ENCODE peak calls at places on chromosome 7, in five cellular contexts. One of them, this sample, is unnamed.

GRCh38 chr7:48046458-48046857 is 11.1 kb downstream of the C7orf57 start:
- DNase-seq in PC-9: no peak
- DNase-seq in SK-N-SH: no peak
- DNase-seq in GM23338: peak; percentile 10
- DNase-seq in PC-3: no peak
- DNase-seq in this sample: no peak

GRCh38 chr7:33979807-33980355 is 74.5 kb downstream of the BMPER start:
- DNase-seq in PC-9: no peak
- DNase-seq in PC-3: peak; percentile 63
- DNase-seq in SK-N-SH: no peak
- DNase-seq in GM23338: no peak
- DNase-seq in this sample: peak; percentile 94

GRCh38 chr7:867406-868188 is 8.8 kb upstream of the GET4 start:
- DNase-seq in PC-9: peak; percentile 74
- DNase-seq in PC-3: no peak
- DNase-seq in SK-N-SH: no peak
- DNase-seq in GM23338: no peak
- DNase-seq in this sample: peak; percentile 90

GRCh38 chr7:139777304-139777890 is 401 bp downstream of the HIPK2 start:
- DNase-seq in PC-9: peak; percentile 9
- DNase-seq in PC-3: peak; percentile 18
- DNase-seq in SK-N-SH: peak; percentile 89
- DNase-seq in GM23338: peak; percentile 47
- DNase-seq in this sample: no peak

GRCh38 chr7:78198756-78199155 is 400.2 kb downstream of the PHTF2 start:
- DNase-seq in GM23338: no peak
- DNase-seq in PC-3: no peak
- DNase-seq in SK-N-SH: no peak
- DNase-seq in PC-9: no peak
- DNase-seq in this sample: peak; percentile 34

GRCh38 chr7:8499128-8499527 is 65.7 kb downstream of the NXPH1 start:
- DNase-seq in SK-N-SH: no peak
- DNase-seq in PC-3: no peak
- DNase-seq in GM23338: no peak
- DNase-seq in PC-9: no peak
- DNase-seq in this sample: no peak

GRCh38 chr7:47266131-47266706 is 315.7 kb downstream of the TNS3 start:
- DNase-seq in GM23338: peak; percentile 77
- DNase-seq in PC-3: peak; percentile 80
- DNase-seq in SK-N-SH: peak; percentile 83
- DNase-seq in PC-9: peak; percentile 73
- DNase-seq in this sample: peak; percentile 85

GRCh38 chr7:786472-787255 is 45.6 kb upstream of the SUN1 start:
- DNase-seq in SK-N-SH: peak; percentile 95
- DNase-seq in PC-9: peak; percentile 81
- DNase-seq in GM23338: peak; percentile 83
- DNase-seq in PC-3: peak; percentile 71
- DNase-seq in this sample: peak; percentile 34

GRCh38 chr7:95491634-95492314 is 6.0 kb downstream of the ASB4 start:
- DNase-seq in SK-N-SH: no peak
- DNase-seq in PC-3: peak; percentile 99
- DNase-seq in GM23338: peak; percentile 72
- DNase-seq in PC-9: peak; percentile 87
- DNase-seq in this sample: no peak

GRCh38 chr7:48938539-48938938 is 14.2 kb downstream of the CDC14C start:
- DNase-seq in PC-9: no peak
- DNase-seq in SK-N-SH: no peak
- DNase-seq in PC-3: peak; percentile 70
- DNase-seq in GM23338: no peak
- DNase-seq in this sample: peak; percentile 53

GRCh38 chr7:65722361-65722792 is 150.5 kb upstream of the VKORC1L1 start:
- DNase-seq in PC-3: peak; percentile 68
- DNase-seq in GM23338: peak; percentile 84
- DNase-seq in PC-9: peak; percentile 60
- DNase-seq in SK-N-SH: peak; percentile 62
- DNase-seq in this sample: peak; percentile 6

GRCh38 chr7:50656141-50656895 is 91.1 kb upstream of the DDC start:
- DNase-seq in PC-3: no peak
- DNase-seq in GM23338: no peak
- DNase-seq in PC-9: no peak
- DNase-seq in SK-N-SH: no peak
- DNase-seq in this sample: no peak

GRCh38 chr7:82263880-82264751 is 179.5 kb downstream of the CACNA2D1 start:
- DNase-seq in PC-9: no peak
- DNase-seq in GM23338: no peak
- DNase-seq in PC-3: no peak
- DNase-seq in SK-N-SH: peak; percentile 59
- DNase-seq in this sample: no peak

GRCh38 chr7:129670636-129671035 is 59.1 kb downstream of the NRF1 start:
- DNase-seq in PC-3: no peak
- DNase-seq in GM23338: no peak
- DNase-seq in PC-9: no peak
- DNase-seq in SK-N-SH: no peak
- DNase-seq in this sample: peak; percentile 31

GRCh38 chr7:103065666-103066065 is 8.9 kb downstream of the FBXL13 start:
- DNase-seq in SK-N-SH: peak; percentile 65
- DNase-seq in GM23338: peak; percentile 74
- DNase-seq in PC-3: peak; percentile 62
- DNase-seq in PC-9: peak; percentile 23
- DNase-seq in this sample: peak; percentile 31

GRCh38 chr7:44294325-44295069 is 30.9 kb downstream of the CAMK2B start:
- DNase-seq in SK-N-SH: peak; percentile 33
- DNase-seq in GM23338: no peak
- DNase-seq in PC-3: no peak
- DNase-seq in PC-9: no peak
- DNase-seq in this sample: no peak

GRCh38 chr7:1252543-1253090 is 19.9 kb downstream of the UNCX start:
- DNase-seq in GM23338: no peak
- DNase-seq in PC-3: no peak
- DNase-seq in SK-N-SH: no peak
- DNase-seq in PC-9: no peak
- DNase-seq in this sample: no peak

GRCh38 chr7:13980474-13980873 is 9.0 kb downstream of the ETV1 start:
- DNase-seq in SK-N-SH: no peak
- DNase-seq in GM23338: no peak
- DNase-seq in PC-9: no peak
- DNase-seq in PC-3: no peak
- DNase-seq in this sample: peak; percentile 18

GRCh38 chr7:5699951-5700384 is 81.5 kb downstream of the RNF216 start:
- DNase-seq in SK-N-SH: no peak
- DNase-seq in GM23338: peak; percentile 42
- DNase-seq in PC-3: no peak
- DNase-seq in PC-9: no peak
- DNase-seq in this sample: no peak

GRCh38 chr7:105677803-105678583 is 96.7 kb upstream of the EFCAB10 start:
- DNase-seq in SK-N-SH: no peak
- DNase-seq in GM23338: no peak
- DNase-seq in PC-9: no peak
- DNase-seq in PC-3: no peak
- DNase-seq in this sample: no peak

GRCh38 chr7:116018731-116019130 is 11.8 kb downstream of the TFEC start:
- DNase-seq in PC-9: no peak
- DNase-seq in SK-N-SH: no peak
- DNase-seq in PC-3: no peak
- DNase-seq in GM23338: no peak
- DNase-seq in this sample: no peak

GRCh38 chr7:98831641-98832221 is 38.1 kb downstream of the TMEM130 start:
- DNase-seq in GM23338: peak; percentile 82
- DNase-seq in SK-N-SH: peak; percentile 69
- DNase-seq in PC-3: peak; percentile 25
- DNase-seq in PC-9: peak; percentile 38
- DNase-seq in this sample: no peak

GRCh38 chr7:23235688-23236280 is 10.8 kb upstream of the GPNMB start:
- DNase-seq in SK-N-SH: no peak
- DNase-seq in PC-3: peak; percentile 90
- DNase-seq in GM23338: no peak
- DNase-seq in PC-9: peak; percentile 25
- DNase-seq in this sample: peak; percentile 13

DNA sequence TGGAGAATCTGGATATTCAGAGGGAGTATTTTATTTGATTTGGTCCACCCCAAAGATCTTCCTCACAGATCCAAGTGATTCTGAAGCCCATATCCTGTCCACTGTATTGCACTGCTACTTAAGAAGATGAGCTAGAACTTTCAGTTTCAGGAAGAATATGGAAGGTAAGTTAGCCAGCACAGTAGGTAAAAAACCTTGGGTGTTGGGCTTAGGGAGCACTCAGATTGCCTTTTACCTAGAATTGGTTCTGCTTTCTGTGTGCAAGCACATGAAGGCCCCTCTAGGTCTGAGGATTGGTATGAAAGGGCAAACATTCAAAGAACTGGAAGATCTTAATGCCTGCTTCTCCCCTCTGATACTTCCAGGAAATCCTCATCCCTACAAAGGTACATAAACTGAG is 146.7 kb upstream of the COL1A2 start:
- DNase-seq in SK-N-SH: no peak
- DNase-seq in GM23338: no peak
- DNase-seq in PC-3: no peak
- DNase-seq in PC-9: no peak
- DNase-seq in this sample: no peak
- H3K79me2 ChIP-seq in SK-N-SH: no peaks in the 10 kb centered on the region
- H3K79me2 ChIP-seq in GM23338: no peaks in the 10 kb centered on the region
- H3K79me2 ChIP-seq in PC-3: no peaks in the 10 kb centered on the region
- H3K79me2 ChIP-seq in PC-9: no peaks in the 10 kb centered on the region
- H3K79me2 ChIP-seq in this sample: no peaks in the 10 kb centered on the region

DNA sequence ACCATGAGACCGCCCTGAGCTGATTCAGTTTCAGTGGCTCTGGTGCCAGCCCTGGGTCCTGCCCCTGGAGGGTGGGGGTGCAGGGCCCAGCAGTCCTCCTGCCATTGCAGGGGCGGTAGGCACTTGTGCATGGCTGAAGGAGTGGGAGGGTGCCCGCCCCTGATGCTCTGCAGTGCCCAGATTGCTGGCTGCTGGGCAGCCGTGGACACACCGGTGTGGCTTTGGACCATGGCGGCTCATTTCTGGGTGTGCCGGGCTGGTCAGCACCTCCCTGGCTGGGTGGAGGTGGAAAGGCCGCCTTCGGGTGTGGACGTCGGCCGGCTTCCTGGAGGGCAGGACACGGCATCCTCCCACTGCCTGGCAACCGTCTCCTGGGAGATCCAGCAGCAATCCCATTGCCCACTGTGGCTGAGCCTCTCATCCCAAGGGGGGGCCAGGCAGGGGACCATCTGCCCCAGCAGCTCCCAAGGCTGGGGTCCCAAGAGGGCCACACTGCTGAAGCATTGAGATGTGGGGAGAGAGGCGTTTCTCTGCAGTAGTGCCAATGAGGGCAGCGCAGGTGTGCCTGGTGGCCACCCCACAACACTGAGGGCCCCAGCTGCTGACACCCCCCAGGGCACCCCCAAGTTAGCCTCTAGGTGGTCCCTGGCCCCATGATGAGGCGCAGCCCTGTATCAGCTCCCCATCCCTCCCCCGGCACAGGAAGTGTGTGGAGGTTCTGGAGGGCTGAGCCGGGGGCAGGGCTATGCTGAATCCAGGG is 12.9 kb downstream of the TTYH3 start:
- DNase-seq in PC-9: no peak
- DNase-seq in GM23338: no peak
- DNase-seq in PC-3: no peak
- DNase-seq in SK-N-SH: peak; percentile 74
- DNase-seq in this sample: no peak
- H3K79me2 ChIP-seq in PC-9: no peaks in the 10 kb centered on the region
- H3K79me2 ChIP-seq in GM23338: peaks cover 34% of the 10 kb centered on the region
- H3K79me2 ChIP-seq in PC-3: no peaks in the 10 kb centered on the region
- H3K79me2 ChIP-seq in SK-N-SH: peaks cover 87% of the 10 kb centered on the region
- H3K79me2 ChIP-seq in this sample: peaks cover 22% of the 10 kb centered on the region

GRCh38 chr7:36203081-36203775 is 50.2 kb downstream of the EEPD1 start:
- DNase-seq in PC-9: no peak
- DNase-seq in GM23338: no peak
- DNase-seq in PC-3: no peak
- DNase-seq in SK-N-SH: peak; percentile 67
- DNase-seq in this sample: no peak
- H3K79me2 ChIP-seq in PC-9: peaks cover 15% of the 10 kb centered on the region
- H3K79me2 ChIP-seq in GM23338: no peaks in the 10 kb centered on the region
- H3K79me2 ChIP-seq in PC-3: peaks cover 39% of the 10 kb centered on the region
- H3K79me2 ChIP-seq in SK-N-SH: no peaks in the 10 kb centered on the region
- H3K79me2 ChIP-seq in this sample: no peaks in the 10 kb centered on the region

DNA sequence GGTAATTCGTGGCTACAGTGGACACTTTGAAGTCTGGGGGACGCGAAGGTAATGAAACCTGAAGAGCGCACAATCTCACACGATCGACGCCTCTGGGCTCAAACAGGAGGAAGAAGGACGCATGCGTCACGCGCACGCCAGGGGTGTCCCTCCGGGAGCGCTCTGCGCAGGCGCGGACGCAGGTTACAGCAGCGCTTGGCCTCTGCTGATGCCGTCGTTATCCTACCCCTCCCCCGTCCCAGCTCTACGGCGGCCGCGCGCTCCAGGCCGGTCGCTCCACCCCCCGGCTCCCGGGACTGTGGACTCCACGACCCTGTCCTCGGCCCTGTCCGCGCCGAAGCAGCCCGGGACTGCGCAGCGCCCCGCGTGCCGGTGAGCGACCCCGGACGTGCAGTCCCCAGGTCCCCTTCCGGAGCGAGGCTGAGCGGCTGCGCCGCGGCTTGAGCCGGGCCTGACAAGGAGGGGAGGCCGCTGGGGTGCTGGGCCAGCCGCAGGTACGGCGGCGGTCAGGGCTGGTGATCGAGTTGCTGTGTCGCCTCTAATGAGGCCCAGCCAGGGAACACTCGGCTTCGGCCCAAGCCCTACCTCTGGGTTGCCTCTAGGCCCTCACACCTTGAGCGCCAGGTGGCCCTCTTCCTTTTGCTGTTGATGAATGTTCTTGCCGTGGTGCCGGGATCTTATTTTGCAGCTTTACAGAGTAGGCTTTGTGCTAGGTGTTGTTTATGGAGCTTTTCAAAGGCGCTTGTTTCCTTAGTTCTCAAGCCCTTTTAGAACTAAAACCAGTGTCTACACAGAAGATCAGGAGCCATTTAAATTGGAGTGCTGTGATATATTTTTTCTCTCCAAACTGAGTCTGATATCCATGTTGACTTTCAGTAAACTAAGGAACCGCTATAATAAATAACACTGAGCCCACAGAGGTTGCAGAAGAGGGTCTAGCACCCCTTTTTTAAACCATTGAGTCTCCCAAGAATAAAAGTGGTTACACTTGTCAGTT is at the start of gene TMEM106B:
- DNase-seq in PC-3: peak; percentile 97
- DNase-seq in GM23338: peak; percentile 97
- DNase-seq in SK-N-SH: peak; percentile 98
- DNase-seq in PC-9: peak; percentile 98
- DNase-seq in this sample: peak; percentile 94
- H3K79me2 ChIP-seq in PC-3: peaks cover 37% of the 10 kb centered on the region
- H3K79me2 ChIP-seq in GM23338: peaks cover 22% of the 10 kb centered on the region
- H3K79me2 ChIP-seq in SK-N-SH: peaks cover 40% of the 10 kb centered on the region
- H3K79me2 ChIP-seq in PC-9: peaks cover 33% of the 10 kb centered on the region
- H3K79me2 ChIP-seq in this sample: peaks cover 8% of the 10 kb centered on the region

GRCh38 chr7:35874881-35875280 is 74.0 kb downstream of the SEPTIN7 start:
- DNase-seq in GM23338: no peak
- DNase-seq in PC-3: no peak
- DNase-seq in SK-N-SH: no peak
- DNase-seq in PC-9: no peak
- DNase-seq in this sample: no peak

GRCh38 chr7:35875292-35875691 is 74.4 kb downstream of the SEPTIN7 start:
- DNase-seq in PC-3: no peak
- DNase-seq in SK-N-SH: no peak
- DNase-seq in GM23338: no peak
- DNase-seq in PC-9: no peak
- DNase-seq in this sample: no peak

GRCh38 chr7:35865287-35865686 is 64.4 kb downstream of the SEPTIN7 start:
- DNase-seq in GM23338: no peak
- DNase-seq in PC-3: no peak
- DNase-seq in SK-N-SH: no peak
- DNase-seq in PC-9: no peak
- DNase-seq in this sample: no peak

GRCh38 chr7:35869810-35870209 is 69.0 kb downstream of the SEPTIN7 start:
- DNase-seq in SK-N-SH: no peak
- DNase-seq in PC-3: no peak
- DNase-seq in PC-9: no peak
- DNase-seq in GM23338: no peak
- DNase-seq in this sample: peak; percentile 19
- H3K79me2 ChIP-seq in SK-N-SH: peaks cover 82% of the 10 kb centered on the region
- H3K79me2 ChIP-seq in PC-3: no peaks in the 10 kb centered on the region
- H3K79me2 ChIP-seq in PC-9: no peaks in the 10 kb centered on the region
- H3K79me2 ChIP-seq in GM23338: peaks cover 28% of the 10 kb centered on the region
- H3K79me2 ChIP-seq in this sample: peaks cover 24% of the 10 kb centered on the region